ENCODE peak calls at places on chromosomes 2 and 18, in six cellular contexts. One of them, this sample, is unnamed. For H3K4me1, the result is how much of the 10 kb centered on the place peaks cover.

GRCh38 chr2:3651686-3652516 is 6.1 kb upstream of the ALLC start:
- DNase-seq in IMR-90: no peak
- DNase-seq in body of pancreas: peak
- DNase-seq in suprapubic skin: no peak
- DNase-seq in naive thymus-derived CD4-positive, alpha-beta T cell: peak
- DNase-seq in SJSA1: no peak
- DNase-seq in this sample: no peak

GRCh38 chr2:94984964-94985575 is 40.4 kb upstream of the MAL start:
- DNase-seq in IMR-90: no peak
- DNase-seq in body of pancreas: no peak
- DNase-seq in suprapubic skin: peak
- DNase-seq in naive thymus-derived CD4-positive, alpha-beta T cell: no peak
- DNase-seq in SJSA1: no peak
- DNase-seq in this sample: no peak

GRCh38 chr2:233251306-233252116 is at the start of gene ATG16L1:
- DNase-seq in IMR-90: peak
- DNase-seq in body of pancreas: peak
- DNase-seq in suprapubic skin: peak
- DNase-seq in naive thymus-derived CD4-positive, alpha-beta T cell: peak
- DNase-seq in SJSA1: peak
- DNase-seq in this sample: peak

GRCh38 chr18:55317832-55318231 is 270.2 kb downstream of the TCF4 start:
- DNase-seq in IMR-90: no peak
- DNase-seq in body of pancreas: no peak
- DNase-seq in suprapubic skin: no peak
- DNase-seq in naive thymus-derived CD4-positive, alpha-beta T cell: no peak
- DNase-seq in SJSA1: no peak
- DNase-seq in this sample: no peak

GRCh38 chr2:127389778-127390435 is 2.1 kb upstream of the MAP3K2 start:
- DNase-seq in IMR-90: no peak
- DNase-seq in body of pancreas: no peak
- DNase-seq in suprapubic skin: no peak
- DNase-seq in naive thymus-derived CD4-positive, alpha-beta T cell: no peak
- DNase-seq in SJSA1: no peak
- DNase-seq in this sample: no peak

GRCh38 chr2:157172866-157173578 is 84.5 kb upstream of the GALNT5 start:
- DNase-seq in IMR-90: peak
- DNase-seq in body of pancreas: no peak
- DNase-seq in suprapubic skin: no peak
- DNase-seq in naive thymus-derived CD4-positive, alpha-beta T cell: no peak
- DNase-seq in SJSA1: peak
- DNase-seq in this sample: no peak

GRCh38 chr2:46146866-46147502 is 150.2 kb upstream of the EPAS1 start:
- DNase-seq in IMR-90: no peak
- DNase-seq in body of pancreas: no peak
- DNase-seq in suprapubic skin: no peak
- DNase-seq in naive thymus-derived CD4-positive, alpha-beta T cell: no peak
- DNase-seq in SJSA1: no peak
- DNase-seq in this sample: no peak

GRCh38 chr2:191705726-191706125 is 27.8 kb downstream of the NABP1 start:
- DNase-seq in IMR-90: no peak
- DNase-seq in body of pancreas: no peak
- DNase-seq in suprapubic skin: no peak
- DNase-seq in naive thymus-derived CD4-positive, alpha-beta T cell: no peak
- DNase-seq in SJSA1: no peak
- DNase-seq in this sample: no peak

GRCh38 chr2:17901246-17901645 is 22.8 kb downstream of the KCNS3 start:
- DNase-seq in IMR-90: no peak
- DNase-seq in body of pancreas: no peak
- DNase-seq in suprapubic skin: no peak
- DNase-seq in naive thymus-derived CD4-positive, alpha-beta T cell: no peak
- DNase-seq in SJSA1: no peak
- DNase-seq in this sample: peak

GRCh38 chr2:64653174-64654062 is at the start of gene SERTAD2:
- DNase-seq in IMR-90: peak
- DNase-seq in body of pancreas: peak
- DNase-seq in suprapubic skin: peak
- DNase-seq in naive thymus-derived CD4-positive, alpha-beta T cell: peak
- DNase-seq in SJSA1: peak
- DNase-seq in this sample: peak

GRCh38 chr2:142037744-142038143 is 93.1 kb downstream of the LRP1B start:
- DNase-seq in IMR-90: no peak
- DNase-seq in body of pancreas: no peak
- DNase-seq in suprapubic skin: no peak
- DNase-seq in naive thymus-derived CD4-positive, alpha-beta T cell: no peak
- DNase-seq in SJSA1: no peak
- DNase-seq in this sample: no peak

GRCh38 chr2:164369416-164369815 is 251.9 kb downstream of the GRB14 start:
- DNase-seq in IMR-90: no peak
- DNase-seq in body of pancreas: no peak
- DNase-seq in suprapubic skin: no peak
- DNase-seq in naive thymus-derived CD4-positive, alpha-beta T cell: no peak
- DNase-seq in SJSA1: no peak
- DNase-seq in this sample: no peak

GRCh38 chr2:219028141-219028540 is 13.2 kb downstream of the CFAP65 start:
- DNase-seq in IMR-90: no peak
- DNase-seq in body of pancreas: no peak
- DNase-seq in suprapubic skin: no peak
- DNase-seq in naive thymus-derived CD4-positive, alpha-beta T cell: no peak
- DNase-seq in SJSA1: no peak
- DNase-seq in this sample: no peak

GRCh38 chr18:46484971-46485370 is 172.0 kb downstream of the LOXHD1 start:
- DNase-seq in IMR-90: no peak
- DNase-seq in body of pancreas: no peak
- DNase-seq in suprapubic skin: no peak
- DNase-seq in naive thymus-derived CD4-positive, alpha-beta T cell: no peak
- DNase-seq in SJSA1: no peak
- DNase-seq in this sample: no peak

GRCh38 chr2:29146197-29146596 is 31.0 kb downstream of the CLIP4 start:
- DNase-seq in IMR-90: no peak
- DNase-seq in body of pancreas: no peak
- DNase-seq in suprapubic skin: no peak
- DNase-seq in naive thymus-derived CD4-positive, alpha-beta T cell: no peak
- DNase-seq in SJSA1: no peak
- DNase-seq in this sample: no peak

GRCh38 chr2:42722328-42723190 is 41.4 kb downstream of the OXER1 start:
- DNase-seq in IMR-90: peak
- DNase-seq in body of pancreas: peak
- DNase-seq in suprapubic skin: no peak
- DNase-seq in naive thymus-derived CD4-positive, alpha-beta T cell: no peak
- DNase-seq in SJSA1: no peak
- DNase-seq in this sample: no peak

GRCh38 chr2:52054824-52055223 is 1022.9 kb upstream of the NRXN1 start:
- DNase-seq in IMR-90: no peak
- DNase-seq in body of pancreas: no peak
- DNase-seq in suprapubic skin: no peak
- DNase-seq in naive thymus-derived CD4-positive, alpha-beta T cell: no peak
- DNase-seq in SJSA1: no peak
- DNase-seq in this sample: no peak

GRCh38 chr2:19667536-19667949 is 234.2 kb downstream of the TTC32 start:
- DNase-seq in IMR-90: no peak
- DNase-seq in body of pancreas: no peak
- DNase-seq in suprapubic skin: no peak
- DNase-seq in naive thymus-derived CD4-positive, alpha-beta T cell: no peak
- DNase-seq in SJSA1: no peak
- DNase-seq in this sample: no peak

GRCh38 chr2:165640232-165640923 is 153.7 kb downstream of the GALNT3 start:
- DNase-seq in IMR-90: no peak
- DNase-seq in body of pancreas: no peak
- DNase-seq in suprapubic skin: no peak
- DNase-seq in naive thymus-derived CD4-positive, alpha-beta T cell: no peak
- DNase-seq in SJSA1: no peak
- DNase-seq in this sample: no peak

GRCh38 chr2:205052781-205053180 is 507.5 kb downstream of the PARD3B start:
- DNase-seq in IMR-90: no peak
- DNase-seq in body of pancreas: no peak
- DNase-seq in suprapubic skin: no peak
- DNase-seq in naive thymus-derived CD4-positive, alpha-beta T cell: no peak
- DNase-seq in SJSA1: no peak
- DNase-seq in this sample: no peak

GRCh38 chr2:70887550-70888229 is 48.0 kb upstream of the ATP6V1B1 start:
- DNase-seq in IMR-90: no peak
- DNase-seq in body of pancreas: peak
- DNase-seq in suprapubic skin: peak
- DNase-seq in naive thymus-derived CD4-positive, alpha-beta T cell: no peak
- DNase-seq in SJSA1: no peak
- DNase-seq in this sample: no peak

GRCh38 chr2:173354601-173355131 is at the start of gene CDCA7:
- DNase-seq in IMR-90: peak
- DNase-seq in body of pancreas: peak
- DNase-seq in suprapubic skin: no peak
- DNase-seq in naive thymus-derived CD4-positive, alpha-beta T cell: peak
- DNase-seq in SJSA1: peak
- DNase-seq in this sample: peak

DNA sequence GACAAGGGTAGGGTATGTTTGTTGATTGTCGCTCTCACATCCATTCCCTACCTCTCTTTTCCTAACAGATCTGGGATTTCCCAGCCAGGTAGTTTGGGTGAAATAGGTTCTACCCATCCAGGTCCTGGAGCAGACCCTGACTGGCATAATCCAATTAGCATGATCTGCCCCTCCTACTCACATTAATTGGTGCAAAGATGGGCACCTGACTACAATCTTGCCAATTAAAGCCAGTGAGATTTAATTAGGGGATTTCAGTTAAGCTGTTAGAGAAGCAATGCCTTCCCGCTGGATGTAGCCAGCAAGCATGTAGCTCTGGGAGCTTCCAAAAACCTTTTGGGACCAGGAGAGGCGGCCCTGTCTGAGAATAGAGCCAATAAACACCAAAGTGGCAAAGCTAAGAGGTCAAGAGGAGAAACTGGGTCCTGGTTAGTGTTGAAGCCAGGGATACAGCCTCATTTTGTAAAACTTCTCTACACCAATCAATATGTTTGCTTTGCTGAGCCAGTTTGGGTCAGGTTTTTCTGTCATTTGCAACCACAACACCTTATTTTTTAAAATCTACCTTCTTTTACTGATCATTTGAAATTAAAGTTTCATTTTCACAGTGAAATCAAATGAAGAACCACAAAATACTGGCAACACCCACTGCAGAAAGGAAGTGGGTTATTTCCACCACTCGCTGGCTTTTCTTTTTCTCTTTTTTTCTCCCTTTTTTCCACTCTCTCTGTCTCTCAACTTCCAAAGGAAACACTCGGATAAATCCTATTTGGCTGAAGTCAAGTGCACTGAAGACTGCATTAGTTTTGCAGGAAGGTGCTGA is 3.2 kb upstream of the TTC39C start:
- DNase-seq in IMR-90: no peak
- DNase-seq in body of pancreas: no peak
- DNase-seq in suprapubic skin: no peak
- DNase-seq in naive thymus-derived CD4-positive, alpha-beta T cell: no peak
- DNase-seq in SJSA1: no peak
- DNase-seq in this sample: no peak
- H3K4me1 ChIP-seq in IMR-90: under half
- H3K4me1 ChIP-seq in body of pancreas: under half
- H3K4me1 ChIP-seq in suprapubic skin: under half
- H3K4me1 ChIP-seq in naive thymus-derived CD4-positive, alpha-beta T cell: half or more
- H3K4me1 ChIP-seq in SJSA1: under half
- H3K4me1 ChIP-seq in this sample: under half

DNA sequence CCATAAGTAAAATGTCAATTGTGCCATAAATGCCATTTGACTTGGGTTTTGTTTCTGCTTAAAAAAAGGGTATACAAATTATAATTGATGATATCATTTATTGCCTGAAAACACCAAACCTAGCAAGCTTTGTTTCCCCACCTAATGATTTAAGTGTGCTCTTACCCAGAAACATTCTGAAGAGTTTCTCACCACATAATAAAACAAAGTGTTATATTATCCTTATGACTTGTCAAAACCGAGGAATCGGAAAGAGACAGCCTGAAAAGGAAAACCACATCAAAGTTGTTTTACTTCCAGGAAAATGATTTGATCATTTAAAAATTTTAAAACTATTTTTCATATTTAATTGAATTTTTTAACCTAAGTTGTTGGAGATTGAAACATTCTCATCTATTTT is 170.5 kb upstream of the SLC39A10 start:
- DNase-seq in IMR-90: no peak
- DNase-seq in body of pancreas: no peak
- DNase-seq in suprapubic skin: no peak
- DNase-seq in naive thymus-derived CD4-positive, alpha-beta T cell: no peak
- DNase-seq in SJSA1: no peak
- DNase-seq in this sample: no peak
- H3K27ac ChIP-seq in IMR-90: no peak
- H3K27ac ChIP-seq in body of pancreas: no peak
- H3K27ac ChIP-seq in suprapubic skin: no peak
- H3K27ac ChIP-seq in naive thymus-derived CD4-positive, alpha-beta T cell: no peak
- H3K27ac ChIP-seq in SJSA1: peak
- H3K27ac ChIP-seq in this sample: peak

DNA sequence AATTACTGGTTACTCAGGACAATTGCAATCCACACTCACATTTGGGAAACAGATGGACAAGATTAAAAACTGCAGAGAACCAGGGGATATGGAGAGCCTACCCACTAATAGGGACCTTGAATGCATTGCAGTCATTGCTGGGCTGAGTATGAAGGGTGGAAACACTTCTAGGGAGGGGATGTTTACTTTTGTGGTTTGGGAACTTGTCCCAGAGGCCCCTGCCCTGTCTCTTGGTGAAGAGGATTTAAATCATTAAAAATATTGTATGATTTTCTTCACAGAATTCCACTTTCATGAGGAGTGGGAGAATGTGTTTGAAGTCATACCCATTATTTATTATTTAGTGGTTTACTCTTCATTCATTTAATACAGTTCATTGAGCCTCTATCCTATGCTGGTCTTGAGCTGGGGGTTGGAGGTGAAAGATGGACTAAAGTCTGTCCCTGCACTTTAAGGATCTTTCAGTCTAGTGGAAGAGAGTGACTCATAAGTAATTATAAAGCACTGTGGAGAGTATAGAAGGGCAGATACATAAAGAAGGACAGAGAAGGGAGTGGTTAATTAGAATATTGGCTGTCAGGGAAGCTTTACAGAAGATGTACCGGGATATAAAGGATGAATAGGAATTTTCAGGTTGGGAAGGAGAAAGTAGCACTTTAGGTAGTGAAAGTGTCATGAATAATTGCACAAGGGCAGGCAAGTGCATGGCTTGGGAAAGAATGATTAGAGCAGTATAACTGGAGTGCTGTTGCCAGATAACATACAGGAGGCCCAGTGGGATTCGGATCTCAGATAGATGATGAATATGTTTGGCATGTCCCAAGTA is 313.4 kb downstream of the LPIN1 start:
- DNase-seq in IMR-90: peak
- DNase-seq in body of pancreas: no peak
- DNase-seq in suprapubic skin: no peak
- DNase-seq in naive thymus-derived CD4-positive, alpha-beta T cell: no peak
- DNase-seq in SJSA1: peak
- DNase-seq in this sample: no peak
- H3K4me3 ChIP-seq in IMR-90: no peak
- H3K4me3 ChIP-seq in body of pancreas: no peak
- H3K4me3 ChIP-seq in suprapubic skin: no peak
- H3K4me3 ChIP-seq in naive thymus-derived CD4-positive, alpha-beta T cell: no peak
- H3K4me3 ChIP-seq in SJSA1: no peak
- H3K4me3 ChIP-seq in this sample: no peak

DNA sequence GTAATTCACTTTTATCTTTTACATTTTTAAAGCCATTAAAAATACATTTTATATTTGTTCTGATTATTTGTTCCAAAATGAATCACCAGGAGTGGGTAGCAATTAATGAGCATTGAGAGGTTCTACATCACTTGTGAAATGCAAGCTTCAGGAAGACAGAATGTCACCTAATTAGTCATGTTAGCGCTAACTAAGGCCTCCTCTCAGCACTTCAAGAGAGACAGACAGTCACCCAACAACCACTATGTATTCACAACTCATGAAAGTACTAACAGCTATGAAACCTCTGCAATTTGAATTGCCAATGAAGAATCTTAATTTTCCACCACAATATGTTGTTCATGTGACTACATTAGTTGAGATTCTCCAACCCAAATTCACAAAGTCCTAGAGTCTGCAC is 611.0 kb downstream of the KCNJ3 start:
- DNase-seq in IMR-90: no peak
- DNase-seq in body of pancreas: no peak
- DNase-seq in suprapubic skin: no peak
- DNase-seq in naive thymus-derived CD4-positive, alpha-beta T cell: no peak
- DNase-seq in SJSA1: no peak
- DNase-seq in this sample: no peak
- H3K4me1 ChIP-seq in IMR-90: under half
- H3K4me1 ChIP-seq in body of pancreas: under half
- H3K4me1 ChIP-seq in suprapubic skin: under half
- H3K4me1 ChIP-seq in naive thymus-derived CD4-positive, alpha-beta T cell: under half
- H3K4me1 ChIP-seq in SJSA1: under half
- H3K4me1 ChIP-seq in this sample: under half

This sample was measured in RWPE2.